ENCODE peak calls at places on chromosome 13, in seven cellular contexts. H is IMR-90; I is glutamatergic neuron; L is activated T-cell treated with anti-CD3 and anti-CD28 coated beads for 1 hour; W is stimulated activated CD8-positive, alpha-beta memory T cell treated with anti-CD3 and anti-CD28 coated beads, Interleukin-12 subunit alpha, Interleukin-12 subunit beta, amount 100 ng/mL, for 4 hours; E is stimulated activated CD4-positive, alpha-beta T cell treated with anti-CD3 and anti-CD28 coated beads, Interleukin-2, amount 100 ng/mL, for 48 hours; Z is hypothalamus. T is an unnamed sample.
A peak's percentile ranks its signal among the peaks of the same experiment; 100 is the strongest.

GRCh38 chr13:30905932-30906383 is at the start of gene MEDAG:
- DNase-seq in H (peak; percentile 57), I (peak; percentile 27), L (no peak), W (no peak), E (no peak), Z (no peak), T (no peak)

GRCh38 chr13:23488442-23488841 is 54.9 kb upstream of the SACS start:
- DNase-seq in H (peak; percentile 79), I (no peak), L (no peak), W (no peak), E (no peak), Z (no peak), T (no peak)

GRCh38 chr13:50664961-50665360 is 178.5 kb downstream of the DLEU7 start:
- DNase-seq in H (no peak), I (no peak), L (no peak), W (no peak), E (no peak), Z (no peak), T (peak; percentile 63)

GRCh38 chr13:80171096-80171495 is 169.8 kb downstream of the SPRY2 start:
- DNase-seq in H (no peak), I (no peak), L (no peak), W (no peak), E (no peak), Z (no peak), T (no peak)

GRCh38 chr13:101258071-101258470 is 158.2 kb downstream of the NALCN start:
- DNase-seq in H (peak; percentile 86), I (peak; percentile 51), L (no peak), W (peak; percentile 1), E (peak; percentile 37), Z (no peak), T (no peak)

GRCh38 chr13:66353664-66354063 is 876.5 kb downstream of the PCDH9 start:
- DNase-seq in H (no peak), I (no peak), L (no peak), W (no peak), E (no peak), Z (no peak), T (no peak)

GRCh38 chr13:110380359-110381028 is 73.4 kb downstream of the COL4A2 start:
- DNase-seq in H (peak; percentile 98), I (no peak), L (no peak), W (no peak), E (no peak), Z (no peak), T (no peak)

GRCh38 chr13:30745917-30746686 is 10.8 kb downstream of the ALOX5AP start:
- DNase-seq in H (no peak), I (no peak), L (no peak), W (no peak), E (no peak), Z (no peak), T (no peak)

T was measured in cerebellum.